ENCODE peak calls at places on chromosomes 6 and 20, in ten cellular contexts. L is left ventricle myocardium inferior, M is Calu3, O is endothelial cell of umbilical vein, B is heart left ventricle, P is GM06990, I is GM10248, H is GM12864, U is brain microvascular endothelial cell, X is uterus. R is an unnamed sample.

GRCh38 chr6:3289664-3290055 is 30.9 kb downstream of the PSMG4 start:
- DNase-seq in B (no peak), H (no peak), P (no peak), X (no peak), U (no peak), O (no peak), I (no peak), M (no peak), L (no peak), R (no peak)

GRCh38 chr20:24470031-24470781 is 777 bp downstream of the SYNDIG1 start:
- DNase-seq in B (peak), M (no peak), U (no peak), O (no peak), I (no peak), X (no peak), H (no peak), L (no peak), P (no peak), R (no peak)

GRCh38 chr6:129981598-129981997 is 36.8 kb upstream of the L3MBTL3 start:
- DNase-seq in B (no peak), L (no peak), O (peak), U (no peak), H (no peak), X (no peak), M (no peak), I (no peak), P (no peak), R (no peak)

GRCh38 chr6:1558388-1558787 is 51.3 kb upstream of the FOXC1 start:
- DNase-seq in H (no peak), P (no peak), B (no peak), L (no peak), I (no peak), O (no peak), U (peak), X (no peak), M (no peak), R (no peak)

GRCh38 chr6:107633680-107634141 is 143.8 kb downstream of the SOBP start:
- DNase-seq in X (no peak), O (no peak), H (no peak), B (no peak), U (no peak), M (no peak), I (no peak), P (no peak), L (no peak), R (no peak)

GRCh38 chr6:150076196-150076893 is 7.4 kb upstream of the ULBP3 start:
- DNase-seq in M (no peak), X (no peak), U (peak), H (no peak), P (no peak), I (no peak), O (no peak), L (no peak), B (no peak), R (no peak)

GRCh38 chr6:167776906-167777645 is 49.6 kb upstream of the AFDN start:
- DNase-seq in L (no peak), X (no peak), M (no peak), B (no peak), O (no peak), I (no peak), H (no peak), P (no peak), U (no peak), R (no peak)

GRCh38 chr20:44780226-44780625 is 30.1 kb downstream of the RIMS4 start:
- DNase-seq in I (peak), M (peak), X (no peak), P (no peak), H (no peak), L (peak), O (peak), U (peak), B (no peak), R (no peak)

GRCh38 chr20:48845000-48845399 is 17.2 kb upstream of the PREX1 start:
- DNase-seq in P (no peak), L (no peak), I (no peak), X (no peak), O (no peak), B (no peak), M (no peak), H (no peak), U (no peak), R (no peak)

GRCh38 chr6:119348308-119349040 is 1.1 kb downstream of the MAN1A1 start:
- DNase-seq in P (peak), U (no peak), L (peak), B (peak), X (peak), M (peak), O (peak), I (peak), H (no peak), R (no peak)

GRCh38 chr6:147390909-147391536 is 117.5 kb upstream of the SAMD5 start:
- DNase-seq in I (no peak), O (peak), M (no peak), U (peak), X (no peak), B (no peak), P (no peak), L (no peak), H (no peak), R (no peak)

GRCh38 chr20:15031546-15032351 is 694.3 kb upstream of the FLRT3 start:
- DNase-seq in X (no peak), H (no peak), O (no peak), L (no peak), I (no peak), B (no peak), P (no peak), U (no peak), M (no peak), R (no peak)

GRCh38 chr20:400121-400450 is 8.0 kb upstream of the RBCK1 start:
- DNase-seq in U (no peak), M (no peak), H (no peak), X (no peak), O (no peak), B (no peak), P (no peak), L (no peak), I (no peak), R (no peak)

GRCh38 chr6:36852481-36853147 is 13.4 kb upstream of the CPNE5 start:
- DNase-seq in H (no peak), O (peak), B (peak), M (no peak), I (no peak), U (peak), L (no peak), P (no peak), X (peak), R (no peak)
- TF ChIP-seq CTCF in H (no peak), O (peak), B (no peak), M (no peak), I (no peak), U (peak), L (no peak), P (no peak), X (no peak), R (no peak)

GRCh38 chr20:5402903-5403531 is 86.3 kb upstream of the PROKR2 start:
- DNase-seq in M (peak), H (peak), X (no peak), I (peak), B (no peak), P (no peak), O (peak), L (no peak), U (peak), R (no peak)
- TF ChIP-seq CTCF in M (no peak), H (peak), X (no peak), I (peak), B (no peak), P (peak), O (peak), L (peak), U (peak), R (no peak)

GRCh38 chr6:99282479-99283062 is 66.9 kb downstream of the FAXC start:
- DNase-seq in L (no peak), X (no peak), P (no peak), O (peak), M (no peak), U (no peak), I (no peak), H (no peak), B (no peak), R (no peak)
- TF ChIP-seq CTCF in L (peak), X (no peak), P (peak), O (peak), M (no peak), U (peak), I (peak), H (peak), B (peak), R (no peak)

GRCh38 chr20:57080796-57081195 is 185.6 kb downstream of the BMP7 start:
- DNase-seq in L (no peak), X (no peak), U (peak), M (no peak), P (no peak), I (no peak), H (no peak), B (no peak), O (no peak), R (no peak)
- TF ChIP-seq CTCF in L (no peak), X (no peak), U (peak), M (no peak), P (no peak), I (no peak), H (no peak), B (no peak), O (no peak), R (no peak)